ENCODE peak calls at places on chromosomes 4 and X, in six cellular contexts. B is GM12864, C is GM06990, Z is GM10248, F is hepatocyte, G is foreskin fibroblast. I is an unnamed sample.
A peak's percentile ranks its signal among the peaks of the same experiment; 100 is the strongest.

GRCh38 chr4:38332699-38333098 is 331.3 kb upstream of the KLF3 start:
- DNase-seq in B (no peak), Z (no peak), C (no peak), G (no peak), F (no peak), I (no peak)

GRCh38 chrX:30577362-30577961 is at the start of gene TASL:
- DNase-seq in B (peak; percentile 77), C (peak; percentile 83), G (no peak), F (no peak), Z (peak; percentile 71), I (no peak)

GRCh38 chr4:158033416-158033863 is 139.4 kb downstream of the GASK1B start:
- DNase-seq in F (peak; percentile 47), B (no peak), Z (no peak), C (no peak), G (peak; percentile 49), I (no peak)

GRCh38 chrX:17592117-17592516 is 145.2 kb upstream of the SCML1 start:
- DNase-seq in B (no peak), C (no peak), Z (no peak), G (peak; percentile 12), F (no peak), I (no peak)

GRCh38 chrX:85569691-85570090 is 190.2 kb upstream of the POF1B start:
- DNase-seq in B (no peak), C (no peak), F (no peak), G (no peak), Z (no peak), I (no peak)

GRCh38 chrX:38277802-38278201 is 49.5 kb downstream of the RPGR start:
- DNase-seq in Z (no peak), B (no peak), G (no peak), C (no peak), F (no peak), I (no peak)

GRCh38 chrX:10634681-10635161 is 14.3 kb upstream of the MID1 start:
- DNase-seq in F (no peak), B (no peak), G (peak; percentile 91), Z (no peak), C (no peak), I (no peak)

GRCh38 chr4:122665148-122665547 is 44.3 kb upstream of the IL21 start:
- DNase-seq in G (peak; percentile 65), Z (no peak), F (no peak), C (no peak), B (no peak), I (peak; percentile 44)

GRCh38 chr4:41594439-41594838 is 56.5 kb downstream of the LIMCH1 start:
- DNase-seq in F (no peak), G (no peak), Z (no peak), C (no peak), B (no peak), I (no peak)

GRCh38 chrX:39904816-39905474 is 192.8 kb downstream of the BCOR start:
- DNase-seq in B (no peak), G (no peak), Z (no peak), F (no peak), C (no peak), I (no peak)

GRCh38 chr4:120105472-120105871 is 38.8 kb upstream of the MAD2L1 start:
- DNase-seq in F (no peak), Z (peak; percentile 7), G (no peak), C (no peak), B (no peak), I (no peak)

GRCh38 chr4:1010522-1011021 is 854 bp upstream of the FGFRL1 start:
- DNase-seq in F (peak; percentile 85), B (no peak), Z (no peak), G (peak; percentile 96), C (peak; percentile 61), I (peak; percentile 14)

GRCh38 chrX:101265869-101266428 is 25.2 kb downstream of the TAF7L start:
- DNase-seq in C (no peak), F (no peak), G (peak; percentile 85), Z (no peak), B (no peak), I (peak; percentile 23)

GRCh38 chr4:37693450-37694190 is 7.4 kb upstream of the RELL1 start:
- DNase-seq in C (no peak), F (no peak), Z (no peak), B (no peak), G (peak; percentile 84), I (peak; percentile 74)

GRCh38 chr4:30716671-30717207 is 3.4 kb upstream of the PCDH7 start:
- DNase-seq in C (peak; percentile 64), G (peak; percentile 52), Z (peak; percentile 16), F (peak; percentile 45), B (no peak), I (no peak)

DNA sequence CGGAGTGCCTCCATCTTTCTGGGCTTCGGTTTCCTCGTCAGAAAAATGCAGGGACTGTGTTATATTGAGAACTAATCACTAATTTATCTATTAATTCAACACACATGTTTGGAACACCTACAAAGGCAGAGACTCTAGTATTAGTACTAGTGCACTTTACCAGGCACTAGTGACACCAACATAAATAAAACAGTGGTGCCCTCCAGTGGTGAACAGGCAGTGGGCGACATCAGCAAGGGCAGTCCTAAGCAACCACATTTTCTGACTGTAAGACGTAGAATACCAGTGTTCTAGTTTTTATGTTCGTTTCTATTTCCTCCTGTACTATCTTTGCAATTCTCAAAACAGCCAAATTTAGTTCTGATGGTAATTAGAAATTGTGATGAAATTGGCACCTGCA is 69.1 kb upstream of the UCP1 start:
- DNase-seq in F (no peak), B (peak; percentile 12), Z (peak; percentile 56), C (no peak), G (peak; percentile 18), I (no peak)
- TF ChIP-seq CTCF in F (peak; percentile 45), B (peak; percentile 66), Z (peak; percentile 61), C (peak; percentile 66), G (peak; percentile 25), I (peak; percentile 14)

DNA sequence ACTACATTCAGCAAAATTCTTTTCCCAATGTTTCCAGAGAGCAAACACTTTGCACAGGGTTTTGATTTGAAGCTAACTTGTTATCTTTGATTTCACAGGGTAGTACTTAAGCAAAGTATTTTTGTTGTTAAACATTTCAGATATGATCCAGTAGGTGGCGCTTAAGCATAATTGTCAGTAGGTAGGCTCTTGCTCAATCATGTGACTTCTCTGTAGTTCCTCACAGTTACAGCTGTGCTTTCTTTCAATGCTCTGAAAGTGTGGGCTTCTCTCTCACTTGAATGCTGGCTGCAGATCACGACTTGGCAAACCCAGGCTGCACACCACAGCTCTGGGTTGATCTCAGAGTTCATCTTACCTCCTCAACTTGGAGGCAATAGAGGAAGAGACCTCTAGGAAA is 1016.5 kb downstream of the SH3BGRL start:
- DNase-seq in B (no peak), C (no peak), F (peak; percentile 52), G (no peak), Z (peak; percentile 9), I (no peak)
- TF ChIP-seq CTCF in B (peak; percentile 29), C (peak; percentile 39), F (peak; percentile 36), G (no peak), Z (peak; percentile 14), I (no peak)

GRCh38 chr4:130335417-130336194 is 1239.7 kb downstream of the C4orf33 start:
- DNase-seq in F (no peak), G (no peak), C (no peak), Z (no peak), B (no peak), I (no peak)

GRCh38 chr4:130333241-130333759 is 1237.3 kb downstream of the C4orf33 start:
- DNase-seq in G (no peak), Z (no peak), F (no peak), B (no peak), C (no peak), I (no peak)

DNA sequence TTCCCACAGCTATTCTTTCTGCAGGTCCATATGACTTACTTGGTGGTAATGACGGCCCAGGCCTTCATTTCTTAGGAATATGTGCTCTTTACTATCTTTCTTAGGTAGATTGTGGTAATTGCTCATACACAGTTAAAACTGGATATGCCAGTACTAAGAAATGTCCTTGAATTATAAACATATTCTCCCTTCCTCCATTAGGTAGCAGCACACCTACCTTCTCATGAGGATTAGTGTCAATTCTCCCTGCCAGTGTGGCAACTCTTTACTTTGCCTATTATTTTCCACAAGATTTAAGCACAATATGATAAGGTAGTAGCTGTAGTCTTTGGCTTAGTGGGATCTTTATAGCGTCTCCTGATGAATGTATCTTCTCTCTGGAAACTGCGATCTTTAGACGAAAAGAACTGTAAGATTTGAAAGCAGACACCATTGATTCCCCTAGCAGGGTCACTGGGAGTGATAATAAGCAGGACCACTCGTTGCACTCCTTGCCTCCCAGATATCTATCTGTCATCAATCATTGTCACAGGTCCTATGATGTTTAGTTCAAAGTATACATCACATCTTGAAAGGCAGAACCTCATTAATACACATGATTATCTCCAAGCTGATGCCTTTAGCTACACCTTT is 1240.7 kb downstream of the C4orf33 start:
- DNase-seq in C (no peak), G (peak; percentile 14), Z (no peak), B (no peak), F (peak; percentile 19), I (no peak)
- TF ChIP-seq CTCF in C (peak; percentile 55), G (peak; percentile 24), Z (peak; percentile 57), B (peak; percentile 43), F (peak; percentile 45), I (peak; percentile 57)

DNA sequence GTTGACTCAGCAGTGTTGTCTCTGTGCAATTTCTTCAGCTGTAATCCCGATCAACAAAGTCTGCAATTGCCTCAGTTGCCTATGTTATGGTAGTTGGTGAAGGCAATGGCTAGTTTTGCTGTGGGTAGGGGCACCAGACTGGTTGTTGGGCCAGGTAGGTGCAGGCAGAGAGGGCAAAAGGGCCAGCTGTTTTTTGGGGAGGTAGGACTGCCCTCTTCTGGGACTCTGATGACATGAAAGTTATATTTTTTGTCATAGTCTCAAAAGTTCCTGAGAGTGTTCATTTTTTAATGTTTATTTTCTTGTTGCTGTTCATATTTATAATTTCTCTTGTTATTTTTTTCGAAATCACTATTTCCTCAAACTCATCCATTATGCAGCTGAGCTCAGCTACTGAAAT is 25.1 kb downstream of the DCAF12L2 start:
- DNase-seq in F (no peak), G (no peak), C (no peak), Z (no peak), B (no peak), I (no peak)
- TF ChIP-seq CTCF in F (no peak), G (no peak), C (no peak), Z (no peak), B (no peak), I (no peak)

GRCh38 chr4:146814736-146815135 is 130.9 kb downstream of the TTC29 start:
- DNase-seq in G (no peak), B (no peak), Z (no peak), F (no peak), C (no peak), I (no peak)
- TF ChIP-seq CTCF in G (no peak), B (no peak), Z (no peak), F (no peak), C (no peak), I (no peak)

DNA sequence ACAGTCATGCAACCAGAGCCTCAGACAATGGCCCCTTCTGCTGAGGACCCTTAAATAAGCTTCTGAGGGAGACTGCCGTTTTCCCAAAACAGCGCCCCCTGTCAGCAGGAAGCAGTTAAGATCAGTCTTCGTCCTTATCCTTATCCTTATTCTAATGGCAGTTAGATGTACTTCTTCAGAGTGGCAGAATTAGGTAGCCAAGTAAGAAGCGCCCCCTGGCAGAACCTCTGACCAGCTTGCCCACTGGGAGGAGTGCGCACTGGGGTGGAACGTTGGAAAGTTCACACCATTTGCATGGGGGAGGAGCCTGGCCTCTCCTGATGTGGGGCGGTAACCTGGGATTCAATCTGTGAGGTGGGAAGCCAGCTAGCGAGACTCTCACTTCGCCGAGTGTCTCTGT is 133.6 kb upstream of the QRFPR start:
- DNase-seq in Z (no peak), B (no peak), G (no peak), C (no peak), F (no peak), I (no peak)
- TF ChIP-seq CTCF in Z (no peak), B (no peak), G (no peak), C (peak; percentile 17), F (no peak), I (no peak)

I was measured in AG04449.